ENCODE peak calls at places on chromosomes 13 and 19, in nine cellular contexts. X, U, P, R, O, J, G, A and F are unnamed samples.

GRCh38 chr19:47186337-47187022 is 44.5 kb downstream of the BBC3 start:
- DNase-seq in A (no peak), X (no peak), R (no peak), J (no peak), U (peak), G (no peak), P (no peak), O (no peak), F (no peak)

GRCh38 chr13:111789420-111789819 is 277.5 kb upstream of the SOX1 start:
- DNase-seq in R (no peak), O (no peak), A (no peak), U (no peak), P (no peak), X (no peak), G (no peak), J (no peak), F (no peak)

GRCh38 chr19:13984186-13984585 is 21.9 kb downstream of the RFX1 start:
- DNase-seq in R (no peak), O (no peak), A (no peak), X (no peak), P (no peak), J (no peak), G (no peak), U (no peak), F (no peak)

GRCh38 chr19:1492474-1493006 is 1.6 kb downstream of the REEP6 start:
- DNase-seq in X (peak), G (no peak), P (no peak), J (peak), R (no peak), O (no peak), A (no peak), U (no peak), F (no peak)

GRCh38 chr13:111488466-111489132 is 168.2 kb downstream of the TEX29 start:
- DNase-seq in R (no peak), O (no peak), U (no peak), J (no peak), A (peak), X (peak), G (no peak), P (no peak), F (no peak)

GRCh38 chr13:40376296-40376849 is 290.1 kb downstream of the FOXO1 start:
- DNase-seq in P (no peak), R (no peak), O (no peak), A (no peak), G (no peak), J (no peak), U (no peak), X (no peak), F (no peak)

GRCh38 chr13:72643339-72643989 is 84.0 kb downstream of the MZT1 start:
- DNase-seq in P (peak), G (peak), R (peak), J (peak), O (peak), A (no peak), U (peak), X (peak), F (peak)

GRCh38 chr13:20231839-20232555 is at the start of gene GJB6:
- DNase-seq in A (no peak), U (peak), P (no peak), J (no peak), X (no peak), O (no peak), R (peak), G (no peak), F (no peak)

GRCh38 chr13:93146584-93147292 is 79.9 kb upstream of the GPC6 start:
- DNase-seq in O (peak), R (no peak), P (no peak), A (no peak), G (no peak), X (no peak), U (no peak), J (peak), F (peak)

GRCh38 chr13:99970761-99971575 is 599 bp downstream of the ZIC5 start:
- DNase-seq in G (no peak), A (no peak), O (no peak), U (no peak), R (no peak), P (no peak), J (no peak), X (no peak), F (no peak)

DNA sequence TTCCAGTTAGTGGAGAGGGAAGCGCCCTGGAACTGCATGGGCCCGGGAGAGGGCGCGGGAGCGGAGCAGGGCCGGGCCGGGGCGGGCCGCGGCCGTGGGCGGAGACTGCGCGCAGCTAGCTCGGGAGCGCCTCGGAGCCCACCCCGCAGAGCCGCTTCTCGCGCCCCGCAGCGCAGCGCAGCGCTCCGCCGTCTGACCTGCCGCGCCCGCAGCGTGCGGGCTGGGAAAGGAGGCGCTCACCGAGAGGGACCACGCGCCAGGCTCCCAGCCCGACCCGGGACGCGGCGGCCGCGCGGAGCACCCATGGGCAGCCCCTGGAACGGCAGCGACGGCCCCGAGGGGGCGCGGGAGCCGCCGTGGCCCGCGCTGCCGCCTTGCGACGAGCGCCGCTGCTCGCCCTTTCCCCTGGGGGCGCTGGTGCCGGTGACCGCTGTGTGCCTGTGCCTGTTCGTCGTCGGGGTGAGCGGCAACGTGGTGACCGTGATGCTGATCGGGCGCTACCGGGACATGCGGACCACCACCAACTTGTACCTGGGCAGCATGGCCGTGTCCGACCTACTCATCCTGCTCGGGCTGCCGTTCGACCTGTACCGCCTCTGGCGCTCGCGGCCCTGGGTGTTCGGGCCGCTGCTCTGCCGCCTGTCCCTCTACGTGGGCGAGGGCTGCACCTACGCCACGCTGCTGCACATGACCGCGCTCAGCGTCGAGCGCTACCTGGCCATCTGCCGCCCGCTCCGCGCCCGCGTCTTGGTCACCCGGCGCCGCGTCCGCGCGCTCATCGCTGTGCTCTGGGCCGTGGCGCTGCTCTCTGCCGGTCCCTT is at the start of gene MLNR:
- DNase-seq in O (no peak), G (peak), U (peak), R (no peak), P (peak), J (no peak), X (no peak), A (peak), F (peak)
- TF ChIP-seq CTCF in O (no peak), G (peak), U (peak), R (no peak), P (peak), J (no peak), X (no peak), A (peak), F (no peak)

DNA sequence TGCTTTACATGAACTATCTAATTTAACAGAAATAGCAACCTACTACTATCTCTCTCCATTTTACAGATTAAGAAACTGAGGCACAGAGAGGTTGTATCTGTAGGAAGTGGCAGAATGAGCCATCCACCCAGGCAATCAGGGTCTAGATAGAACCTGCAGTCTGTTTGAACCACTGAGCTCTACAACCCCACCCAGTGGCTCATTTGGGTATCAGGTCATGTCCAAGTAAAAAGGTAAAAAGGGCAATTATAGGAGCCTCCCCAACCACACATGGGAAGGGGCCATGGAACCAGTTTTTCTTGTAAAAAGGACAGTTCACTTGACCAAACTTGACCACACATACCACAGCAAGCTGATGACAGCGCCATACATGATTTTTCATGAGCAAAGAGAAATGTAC is 92.9 kb upstream of the SGCG start:
- DNase-seq in G (no peak), J (peak), A (no peak), R (peak), O (peak), U (no peak), X (peak), P (peak), F (peak)
- TF ChIP-seq CTCF in G (peak), J (peak), A (peak), R (peak), O (peak), U (no peak), X (peak), P (peak), F (peak)

GRCh38 chr19:20558011-20558410 is 7.6 kb downstream of the ZNF737 start:
- DNase-seq in G (no peak), P (no peak), X (no peak), U (no peak), J (peak), A (no peak), R (no peak), O (no peak), F (no peak)
- TF ChIP-seq CTCF in G (no peak), P (peak), X (no peak), U (no peak), J (peak), A (peak), R (no peak), O (no peak), F (no peak)

GRCh38 chr13:45879666-45880065 is 28.1 kb upstream of the SIAH3 start:
- DNase-seq in J (peak), A (no peak), X (no peak), G (peak), U (no peak), P (no peak), O (peak), R (peak), F (no peak)
- TF ChIP-seq CTCF in J (no peak), A (no peak), X (no peak), G (peak), U (no peak), P (peak), O (peak), R (peak), F (no peak)

DNA sequence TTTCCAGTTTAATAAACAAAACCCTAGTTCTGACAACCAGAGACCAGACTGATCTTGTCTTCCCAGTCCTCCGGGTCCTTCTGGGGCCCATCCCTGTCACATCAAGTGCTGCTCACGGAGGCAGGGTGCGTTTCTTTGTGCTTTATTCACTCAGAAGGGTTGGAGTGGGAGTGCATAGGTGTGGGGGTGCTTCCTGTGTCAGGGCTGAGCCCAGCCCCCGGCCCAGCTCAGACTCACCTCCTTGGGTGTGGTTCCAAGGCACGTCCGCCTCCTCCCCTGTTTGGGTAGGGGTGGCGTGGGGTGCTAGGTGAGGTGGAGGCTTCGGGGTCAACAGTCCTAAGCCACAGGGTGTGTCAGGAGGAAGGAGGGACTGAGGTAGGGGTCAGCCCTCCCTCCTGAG is 3.1 kb downstream of the CCER2 start:
- DNase-seq in J (no peak), R (no peak), O (no peak), U (peak), X (no peak), G (no peak), A (no peak), P (no peak), F (no peak)
- TF ChIP-seq CTCF in J (no peak), R (no peak), O (no peak), U (no peak), X (no peak), G (no peak), A (no peak), P (no peak), F (no peak)

DNA sequence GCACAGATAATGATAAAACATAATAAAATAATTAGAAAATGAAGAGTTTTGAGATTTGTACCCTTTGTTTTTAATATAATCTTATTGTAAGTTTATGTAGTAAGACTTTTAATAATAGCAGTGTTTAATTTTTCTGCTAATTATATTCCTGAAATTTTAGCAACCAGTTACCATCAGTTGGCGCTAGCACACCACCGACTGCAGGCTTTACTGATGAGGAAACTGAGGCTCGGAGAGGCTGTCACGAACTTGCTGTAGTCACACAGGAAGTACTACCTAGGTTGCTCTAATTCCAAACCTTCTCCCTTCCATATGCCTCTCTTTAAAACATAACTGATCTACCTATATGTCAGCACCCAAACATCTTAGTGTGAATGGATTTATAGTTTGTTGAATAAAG is 1.0 kb upstream of the RFXAP start:
- DNase-seq in U (no peak), O (no peak), J (no peak), G (no peak), X (no peak), A (no peak), R (no peak), P (no peak), F (no peak)
- TF ChIP-seq CTCF in U (no peak), O (no peak), J (no peak), G (no peak), X (no peak), A (no peak), R (no peak), P (no peak), F (no peak)